ENCODE peak calls at places on chromosome 12, in eight cellular contexts. One of them, this sample, is unnamed.

GRCh38 chr12:94260717-94261116 is 112.3 kb downstream of the PLXNC1 start:
- DNase-seq in heart left ventricle: peak; percentile 26
- DNase-seq in iris pigment epithelial cell: no peak
- DNase-seq in activated T-cell treated with anti-CD3 and anti-CD28 coated beads for 1 hour: no peak
- DNase-seq in A549: no peak
- DNase-seq in cardiac fibroblast: no peak
- DNase-seq in pancreas: no peak
- DNase-seq in T-helper 2 cell: no peak
- DNase-seq in this sample: no peak

GRCh38 chr12:46858368-46858767 is 32.6 kb upstream of the SLC38A4 start:
- DNase-seq in heart left ventricle: no peak
- DNase-seq in iris pigment epithelial cell: no peak
- DNase-seq in activated T-cell treated with anti-CD3 and anti-CD28 coated beads for 1 hour: no peak
- DNase-seq in A549: peak; percentile 45
- DNase-seq in cardiac fibroblast: no peak
- DNase-seq in pancreas: no peak
- DNase-seq in T-helper 2 cell: no peak
- DNase-seq in this sample: no peak

GRCh38 chr12:98698603-98699463 is 53.7 kb downstream of the APAF1 start:
- DNase-seq in heart left ventricle: peak; percentile 67
- DNase-seq in iris pigment epithelial cell: peak; percentile 72
- DNase-seq in activated T-cell treated with anti-CD3 and anti-CD28 coated beads for 1 hour: no peak
- DNase-seq in A549: peak; percentile 84
- DNase-seq in cardiac fibroblast: peak; percentile 63
- DNase-seq in pancreas: peak; percentile 75
- DNase-seq in T-helper 2 cell: no peak
- DNase-seq in this sample: peak; percentile 67

GRCh38 chr12:75819512-75819911 is 212.1 kb downstream of the PHLDA1 start:
- DNase-seq in heart left ventricle: no peak
- DNase-seq in iris pigment epithelial cell: no peak
- DNase-seq in activated T-cell treated with anti-CD3 and anti-CD28 coated beads for 1 hour: no peak
- DNase-seq in A549: no peak
- DNase-seq in cardiac fibroblast: no peak
- DNase-seq in pancreas: no peak
- DNase-seq in T-helper 2 cell: no peak
- DNase-seq in this sample: no peak

GRCh38 chr12:116102019-116102418 is 175.5 kb downstream of the MED13L start:
- DNase-seq in heart left ventricle: no peak
- DNase-seq in iris pigment epithelial cell: no peak
- DNase-seq in activated T-cell treated with anti-CD3 and anti-CD28 coated beads for 1 hour: no peak
- DNase-seq in A549: no peak
- DNase-seq in cardiac fibroblast: no peak
- DNase-seq in pancreas: no peak
- DNase-seq in T-helper 2 cell: no peak
- DNase-seq in this sample: no peak

GRCh38 chr12:125852116-125852515 is 786.9 kb downstream of the AACS start:
- DNase-seq in heart left ventricle: no peak
- DNase-seq in iris pigment epithelial cell: no peak
- DNase-seq in activated T-cell treated with anti-CD3 and anti-CD28 coated beads for 1 hour: no peak
- DNase-seq in A549: no peak
- DNase-seq in cardiac fibroblast: no peak
- DNase-seq in pancreas: no peak
- DNase-seq in T-helper 2 cell: no peak
- DNase-seq in this sample: no peak

GRCh38 chr12:59578239-59578638 is 17.6 kb upstream of the SLC16A7 start:
- DNase-seq in heart left ventricle: no peak
- DNase-seq in iris pigment epithelial cell: no peak
- DNase-seq in activated T-cell treated with anti-CD3 and anti-CD28 coated beads for 1 hour: no peak
- DNase-seq in A549: no peak
- DNase-seq in cardiac fibroblast: no peak
- DNase-seq in pancreas: no peak
- DNase-seq in T-helper 2 cell: no peak
- DNase-seq in this sample: no peak

GRCh38 chr12:107805488-107806180 is 31.1 kb downstream of the ASCL4 start:
- DNase-seq in heart left ventricle: no peak
- DNase-seq in iris pigment epithelial cell: no peak
- DNase-seq in activated T-cell treated with anti-CD3 and anti-CD28 coated beads for 1 hour: no peak
- DNase-seq in A549: no peak
- DNase-seq in cardiac fibroblast: no peak
- DNase-seq in pancreas: no peak
- DNase-seq in T-helper 2 cell: no peak
- DNase-seq in this sample: no peak

GRCh38 chr12:56589783-56590182 is 40.3 kb downstream of the BAZ2A start:
- DNase-seq in heart left ventricle: no peak
- DNase-seq in iris pigment epithelial cell: no peak
- DNase-seq in activated T-cell treated with anti-CD3 and anti-CD28 coated beads for 1 hour: no peak
- DNase-seq in A549: no peak
- DNase-seq in cardiac fibroblast: no peak
- DNase-seq in pancreas: no peak
- DNase-seq in T-helper 2 cell: no peak
- DNase-seq in this sample: no peak

GRCh38 chr12:38392584-38393144 is 76.1 kb downstream of the ALG10B start:
- DNase-seq in heart left ventricle: no peak
- DNase-seq in iris pigment epithelial cell: peak; percentile 67
- DNase-seq in activated T-cell treated with anti-CD3 and anti-CD28 coated beads for 1 hour: no peak
- DNase-seq in A549: peak; percentile 35
- DNase-seq in cardiac fibroblast: peak; percentile 1
- DNase-seq in pancreas: no peak
- DNase-seq in T-helper 2 cell: no peak
- DNase-seq in this sample: no peak

GRCh38 chr12:123034865-123035264 is 54.4 kb downstream of the ARL6IP4 start:
- DNase-seq in heart left ventricle: no peak
- DNase-seq in iris pigment epithelial cell: peak; percentile 76
- DNase-seq in activated T-cell treated with anti-CD3 and anti-CD28 coated beads for 1 hour: no peak
- DNase-seq in A549: peak; percentile 48
- DNase-seq in cardiac fibroblast: no peak
- DNase-seq in pancreas: no peak
- DNase-seq in T-helper 2 cell: no peak
- DNase-seq in this sample: no peak